ENCODE peak calls at places on chromosome 10, in seven cellular contexts. One of them, this sample, is unnamed.

GRCh38 chr10:103745264-103746247 is 109.8 kb downstream of the SH3PXD2A start:
- DNase-seq in ACHN: no peak
- DNase-seq in hepatocyte: peak; percentile 41
- DNase-seq in PC-3: peak; percentile 91
- DNase-seq in adipocyte: no peak
- DNase-seq in activated gamma-delta T cell: no peak
- DNase-seq in NCI-H1105: no peak
- DNase-seq in this sample: no peak

GRCh38 chr10:34341473-34341872 is 473.6 kb downstream of the PARD3 start:
- DNase-seq in PC-3: no peak
- DNase-seq in NCI-H1105: no peak
- DNase-seq in adipocyte: no peak
- DNase-seq in hepatocyte: no peak
- DNase-seq in activated gamma-delta T cell: no peak
- DNase-seq in ACHN: no peak
- DNase-seq in this sample: no peak

GRCh38 chr10:10623958-10624590 is 393.6 kb upstream of the CELF2 start:
- DNase-seq in PC-3: no peak
- DNase-seq in NCI-H1105: no peak
- DNase-seq in adipocyte: no peak
- DNase-seq in ACHN: no peak
- DNase-seq in activated gamma-delta T cell: no peak
- DNase-seq in hepatocyte: no peak
- DNase-seq in this sample: no peak

GRCh38 chr10:113499066-113499465 is 53.8 kb upstream of the HABP2 start:
- DNase-seq in PC-3: peak; percentile 39
- DNase-seq in hepatocyte: no peak
- DNase-seq in NCI-H1105: no peak
- DNase-seq in activated gamma-delta T cell: no peak
- DNase-seq in adipocyte: peak; percentile 41
- DNase-seq in ACHN: no peak
- DNase-seq in this sample: no peak

GRCh38 chr10:28177944-28178637 is 124.8 kb downstream of the MPP7 start:
- DNase-seq in ACHN: peak; percentile 31
- DNase-seq in hepatocyte: no peak
- DNase-seq in activated gamma-delta T cell: no peak
- DNase-seq in PC-3: no peak
- DNase-seq in NCI-H1105: no peak
- DNase-seq in adipocyte: peak; percentile 52
- DNase-seq in this sample: peak; percentile 31

GRCh38 chr10:37856881-37857286 is 526 bp downstream of the ZNF248 start:
- DNase-seq in hepatocyte: no peak
- DNase-seq in activated gamma-delta T cell: no peak
- DNase-seq in PC-3: peak; percentile 62
- DNase-seq in adipocyte: peak; percentile 60
- DNase-seq in ACHN: no peak
- DNase-seq in NCI-H1105: no peak
- DNase-seq in this sample: peak; percentile 52

GRCh38 chr10:48478980-48479811 is 125.7 kb downstream of the ARHGAP22 start:
- DNase-seq in PC-3: no peak
- DNase-seq in adipocyte: no peak
- DNase-seq in hepatocyte: no peak
- DNase-seq in activated gamma-delta T cell: no peak
- DNase-seq in NCI-H1105: no peak
- DNase-seq in ACHN: no peak
- DNase-seq in this sample: no peak

GRCh38 chr10:1036341-1036791 is 10.7 kb upstream of the IDI2 start:
- DNase-seq in NCI-H1105: no peak
- DNase-seq in adipocyte: no peak
- DNase-seq in activated gamma-delta T cell: no peak
- DNase-seq in PC-3: peak; percentile 74
- DNase-seq in hepatocyte: peak; percentile 46
- DNase-seq in ACHN: peak; percentile 66
- DNase-seq in this sample: peak; percentile 76

GRCh38 chr10:99346247-99346646 is 17.1 kb downstream of the CNNM1 start:
- DNase-seq in hepatocyte: no peak
- DNase-seq in NCI-H1105: no peak
- DNase-seq in adipocyte: peak; percentile 76
- DNase-seq in activated gamma-delta T cell: no peak
- DNase-seq in ACHN: peak; percentile 60
- DNase-seq in PC-3: peak; percentile 75
- DNase-seq in this sample: no peak

GRCh38 chr10:103800789-103801540 is 54.4 kb downstream of the SH3PXD2A start:
- DNase-seq in NCI-H1105: no peak
- DNase-seq in PC-3: peak; percentile 75
- DNase-seq in adipocyte: no peak
- DNase-seq in hepatocyte: no peak
- DNase-seq in ACHN: no peak
- DNase-seq in activated gamma-delta T cell: no peak
- DNase-seq in this sample: no peak

GRCh38 chr10:79452174-79452611 is 6.8 kb upstream of the ZCCHC24 start:
- DNase-seq in hepatocyte: peak; percentile 53
- DNase-seq in NCI-H1105: no peak
- DNase-seq in ACHN: no peak
- DNase-seq in PC-3: peak; percentile 47
- DNase-seq in activated gamma-delta T cell: no peak
- DNase-seq in adipocyte: peak; percentile 51
- DNase-seq in this sample: no peak

GRCh38 chr10:88735661-88736060 is 24.2 kb upstream of the LIPN start:
- DNase-seq in ACHN: no peak
- DNase-seq in hepatocyte: no peak
- DNase-seq in activated gamma-delta T cell: no peak
- DNase-seq in NCI-H1105: no peak
- DNase-seq in adipocyte: peak; percentile 5
- DNase-seq in PC-3: no peak
- DNase-seq in this sample: no peak

GRCh38 chr10:121536271-121536918 is 61.8 kb downstream of the FGFR2 start:
- DNase-seq in NCI-H1105: no peak
- DNase-seq in adipocyte: no peak
- DNase-seq in PC-3: no peak
- DNase-seq in hepatocyte: no peak
- DNase-seq in ACHN: no peak
- DNase-seq in activated gamma-delta T cell: no peak
- DNase-seq in this sample: no peak

GRCh38 chr10:47401874-47402645 is 18.0 kb upstream of the ZNF488 start:
- DNase-seq in hepatocyte: no peak
- DNase-seq in adipocyte: no peak
- DNase-seq in ACHN: no peak
- DNase-seq in PC-3: no peak
- DNase-seq in activated gamma-delta T cell: no peak
- DNase-seq in NCI-H1105: no peak
- DNase-seq in this sample: no peak

GRCh38 chr10:60480865-60481563 is 91.3 kb upstream of the ANK3 start:
- DNase-seq in activated gamma-delta T cell: no peak
- DNase-seq in ACHN: peak; percentile 90
- DNase-seq in PC-3: peak; percentile 100
- DNase-seq in hepatocyte: peak; percentile 60
- DNase-seq in adipocyte: peak; percentile 88
- DNase-seq in NCI-H1105: no peak
- DNase-seq in this sample: peak; percentile 83

GRCh38 chr10:74502963-74503608 is 323.3 kb upstream of the KAT6B start:
- DNase-seq in adipocyte: peak; percentile 66
- DNase-seq in NCI-H1105: no peak
- DNase-seq in activated gamma-delta T cell: no peak
- DNase-seq in PC-3: peak; percentile 100
- DNase-seq in hepatocyte: no peak
- DNase-seq in ACHN: no peak
- DNase-seq in this sample: no peak

GRCh38 chr10:123998197-123999141 is 94.9 kb downstream of the CHST15 start:
- DNase-seq in activated gamma-delta T cell: no peak
- DNase-seq in adipocyte: no peak
- DNase-seq in hepatocyte: no peak
- DNase-seq in PC-3: no peak
- DNase-seq in ACHN: no peak
- DNase-seq in NCI-H1105: no peak
- DNase-seq in this sample: no peak

GRCh38 chr10:63515002-63515763 is 6.0 kb upstream of the REEP3 start:
- DNase-seq in NCI-H1105: no peak
- DNase-seq in PC-3: peak; percentile 89
- DNase-seq in hepatocyte: peak; percentile 8
- DNase-seq in adipocyte: peak; percentile 73
- DNase-seq in ACHN: peak; percentile 23
- DNase-seq in activated gamma-delta T cell: no peak
- DNase-seq in this sample: no peak

This sample was measured in kidney glomerular epithelial cell.